ENCODE peak calls at places on chromosomes 13 and 19, in five cellular contexts. S is H1, L is HepG2, C is NT2/D1, J is GM12878. X is an unnamed sample.

GRCh38 chr19:33621811-33622504 is at the start of gene CHST8:
- DNase-seq in C (peak), S (no peak), J (no peak), L (no peak), X (peak)

GRCh38 chr13:113077566-113077952 is 28.0 kb upstream of the F7 start:
- DNase-seq in S (no peak), J (no peak), L (no peak), C (no peak), X (no peak)

GRCh38 chr19:28908941-28909340 is 304.0 kb downstream of the UQCRFS1 start:
- DNase-seq in S (no peak), J (no peak), C (no peak), L (no peak), X (no peak)

GRCh38 chr19:54138777-54139256 is 1.3 kb downstream of the CNOT3 start:
- DNase-seq in J (no peak), C (no peak), S (no peak), L (no peak), X (no peak)

GRCh38 chr13:76822691-76823267 is 63.4 kb downstream of the KCTD12 start:
- DNase-seq in J (no peak), C (no peak), S (no peak), L (no peak), X (no peak)

GRCh38 chr19:46599716-46600392 is 1.3 kb upstream of the CALM3 start:
- DNase-seq in S (no peak), L (no peak), C (no peak), J (no peak), X (no peak)

GRCh38 chr13:93603043-93603442 is 376.4 kb downstream of the GPC6 start:
- DNase-seq in J (no peak), C (no peak), L (no peak), S (peak), X (no peak)

GRCh38 chr19:4069331-4069959 is 2.7 kb upstream of the ZBTB7A start:
- DNase-seq in L (no peak), C (no peak), S (no peak), J (no peak), X (no peak)

GRCh38 chr13:111913790-111914189 is 153.2 kb upstream of the SOX1 start:
- DNase-seq in J (no peak), L (no peak), C (no peak), S (no peak), X (no peak)

GRCh38 chr19:41771410-41771809 is 16.1 kb downstream of the CEACAM6 start:
- DNase-seq in J (no peak), C (no peak), S (no peak), L (no peak), X (no peak)

GRCh38 chr19:54451331-54451871 is 2.4 kb downstream of the LENG8 start:
- DNase-seq in S (no peak), C (no peak), J (no peak), L (no peak), X (no peak)

GRCh38 chr19:3458229-3458555 is 22.1 kb downstream of the SMIM24 start:
- DNase-seq in S (no peak), J (no peak), C (no peak), L (no peak), X (peak)

GRCh38 chr19:35114656-35115537 is 726 bp upstream of the FXYD3 start:
- DNase-seq in L (peak), S (peak), C (peak), J (no peak), X (peak)

GRCh38 chr19:3983542-3983914 is 1.7 kb downstream of the EEF2 start:
- DNase-seq in S (no peak), C (no peak), L (no peak), J (no peak), X (no peak)

GRCh38 chr13:105928048-105928447 is 607.4 kb downstream of the EFNB2 start:
- DNase-seq in C (no peak), L (no peak), S (no peak), J (no peak), X (no peak)

GRCh38 chr19:51337861-51338562 is 3.9 kb downstream of the VSIG10L start:
- DNase-seq in C (no peak), L (no peak), S (no peak), J (no peak), X (no peak)

GRCh38 chr19:511101-511841 is 4.0 kb downstream of the TPGS1 start:
- DNase-seq in C (no peak), S (no peak), L (no peak), J (no peak), X (no peak)

GRCh38 chr19:29887498-29887897 is 54.5 kb upstream of the URI1 start:
- DNase-seq in C (no peak), J (no peak), L (no peak), S (no peak), X (no peak)

GRCh38 chr19:40754611-40755247 is 3.7 kb downstream of the SNRPA start:
- DNase-seq in J (no peak), C (no peak), L (peak), S (no peak), X (no peak)

GRCh38 chr13:31105020-31105800 is 56.5 kb downstream of the HSPH1 start:
- DNase-seq in C (no peak), J (no peak), L (no peak), S (no peak), X (no peak)

GRCh38 chr19:13149628-13150186 is 468 bp downstream of the STX10 start:
- DNase-seq in C (no peak), S (no peak), J (no peak), L (peak), X (no peak)

GRCh38 chr19:36668646-36669045 is 2.0 kb upstream of the ZNF461 start:
- DNase-seq in C (no peak), L (no peak), J (no peak), S (no peak), X (no peak)

GRCh38 chr13:44471686-44472085 is 98.1 kb downstream of the SERP2 start:
- DNase-seq in S (no peak), J (no peak), L (no peak), C (no peak), X (no peak)

GRCh38 chr19:46815833-46816627 is 27.6 kb upstream of the SLC1A5 start:
- DNase-seq in L (peak), C (no peak), J (no peak), S (no peak), X (no peak)

GRCh38 chr19:12035220-12036172 is at the start of gene ZNF433:
- DNase-seq in J (no peak), C (peak), L (peak), S (peak), X (peak)

GRCh38 chr19:40650749-40651305 is 39.6 kb downstream of the NUMBL start:
- DNase-seq in C (no peak), S (no peak), J (no peak), L (no peak), X (no peak)

GRCh38 chr19:38197937-38198704 is 25.9 kb downstream of the DPF1 start:
- DNase-seq in S (no peak), J (no peak), C (no peak), L (no peak), X (no peak)

DNA sequence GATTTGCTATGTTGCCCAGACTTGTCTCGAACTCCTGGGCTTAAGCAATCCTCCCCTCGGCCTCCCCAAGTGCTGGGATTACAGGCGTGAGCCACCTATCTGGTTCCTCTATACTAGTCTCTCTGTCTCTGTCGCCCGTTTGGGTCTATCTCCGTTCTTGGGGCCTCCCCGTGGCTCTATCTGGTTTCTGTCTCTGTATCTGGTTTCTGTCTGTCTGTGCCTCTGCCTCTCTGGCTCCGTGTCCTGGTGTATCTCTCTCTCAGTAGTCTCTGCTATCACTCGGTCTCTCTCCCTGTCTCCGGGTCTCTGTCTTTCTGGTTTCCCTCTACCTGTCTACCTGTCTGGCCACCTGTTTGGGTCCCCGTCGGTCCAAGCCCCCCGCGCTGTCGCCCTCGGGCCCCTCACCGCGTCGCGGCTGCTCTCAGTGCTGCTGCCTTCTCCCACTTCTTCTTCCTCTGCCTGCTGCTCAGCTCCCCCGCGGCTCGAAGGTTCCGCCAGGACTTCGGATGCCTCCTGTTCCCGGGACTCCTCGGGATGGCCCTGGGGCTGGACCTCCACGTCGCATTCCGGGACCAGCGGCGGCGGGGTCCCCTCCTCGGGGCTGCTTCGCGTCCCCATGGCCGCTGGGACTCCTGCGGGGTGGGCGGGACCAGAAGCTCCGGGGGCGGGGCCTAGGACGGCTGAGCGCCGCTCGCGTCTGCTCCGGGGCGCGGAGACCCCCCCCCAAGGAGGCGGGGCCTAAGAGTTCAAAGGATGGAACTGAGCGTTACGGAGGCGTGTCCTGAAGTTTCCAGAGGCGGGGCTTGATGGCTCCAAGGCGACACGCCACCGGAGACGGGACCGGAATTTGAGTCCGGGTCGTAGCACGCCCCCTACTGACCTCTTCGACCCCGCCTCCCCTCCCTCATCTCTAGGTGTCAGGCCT is 783 bp downstream of the PHLDB3 start:
- DNase-seq in L (peak), C (peak), J (peak), S (peak), X (peak)
- TF ChIP-seq SUZ12 in L (no peak), C (no peak), J (no peak), S (no peak), X (no peak)

GRCh38 chr19:10020851-10021250 is 7.6 kb downstream of the RDH8 start:
- DNase-seq in C (no peak), L (no peak), J (no peak), S (no peak), X (no peak)

GRCh38 chr19:10018786-10019185 is 5.5 kb downstream of the RDH8 start:
- DNase-seq in C (no peak), L (no peak), J (no peak), S (no peak), X (no peak)

GRCh38 chr19:10019246-10019645 is 6.0 kb downstream of the RDH8 start:
- DNase-seq in J (no peak), C (no peak), S (no peak), L (no peak), X (no peak)

GRCh38 chr19:10021446-10021845 is 8.2 kb downstream of the RDH8 start:
- DNase-seq in J (no peak), S (no peak), L (no peak), C (no peak), X (no peak)

GRCh38 chr19:10021863-10022262 is 8.6 kb downstream of the RDH8 start:
- DNase-seq in C (no peak), S (no peak), J (no peak), L (no peak), X (no peak)
- TF ChIP-seq SUZ12 in C (no peak), S (no peak), J (no peak), L (no peak), X (no peak)

DNA sequence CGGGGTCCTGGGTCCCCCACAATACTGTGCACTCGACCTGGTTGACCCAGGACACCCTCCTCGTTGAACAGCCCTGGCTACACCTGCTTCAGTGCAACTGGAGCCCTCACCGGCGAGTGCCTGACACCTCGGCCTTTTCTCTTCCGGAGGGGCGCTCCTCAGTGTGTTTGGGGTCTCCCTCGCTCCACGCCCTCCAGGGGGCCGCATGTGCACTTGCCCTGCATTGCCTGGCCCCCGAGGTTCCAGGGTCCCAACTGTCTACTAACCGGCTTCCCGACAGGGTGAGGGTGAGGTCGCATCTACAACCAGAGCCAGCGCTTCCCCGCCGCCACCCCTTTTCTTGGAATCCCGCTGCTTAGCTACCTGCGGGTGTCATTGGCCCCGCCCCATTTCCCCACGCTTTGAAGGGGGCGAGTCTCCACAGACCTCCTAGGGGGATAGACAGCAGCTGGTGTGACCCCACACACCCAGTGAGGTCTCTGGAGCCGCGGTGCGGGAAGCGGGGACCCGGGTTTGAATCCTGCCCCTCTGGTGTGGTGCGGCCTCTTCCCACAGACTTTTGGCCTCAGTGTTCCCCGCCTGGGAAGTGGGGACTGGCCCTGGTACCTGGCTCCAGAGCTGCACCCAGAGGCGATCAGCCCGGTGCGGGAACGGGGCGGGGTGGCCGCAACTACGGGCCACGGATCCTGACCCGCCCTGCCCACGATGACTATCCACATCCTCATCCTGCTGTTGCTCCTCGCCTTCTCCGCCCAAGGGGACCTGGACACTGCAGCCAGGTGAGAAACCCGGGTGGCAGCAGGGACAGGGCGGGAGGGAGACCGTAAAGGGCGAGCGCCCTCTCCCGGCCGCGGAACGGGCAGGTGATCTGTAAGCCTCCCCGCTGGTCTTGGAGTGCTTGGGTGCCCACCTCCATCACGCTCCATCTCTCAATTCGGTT is at the start of gene ADM5:
- DNase-seq in S (no peak), C (no peak), L (no peak), J (no peak), X (no peak)
- TF ChIP-seq SUZ12 in S (no peak), C (no peak), L (no peak), J (no peak), X (no peak)

GRCh38 chr13:38264363-38265134 is 85.1 kb upstream of the UFM1 start:
- DNase-seq in C (no peak), S (no peak), J (no peak), L (no peak), X (no peak)
- TF ChIP-seq SUZ12 in C (no peak), S (no peak), J (no peak), L (no peak), X (no peak)

GRCh38 chr19:53037101-53038097 is 7.1 kb upstream of the ERVV-2 start:
- DNase-seq in C (peak), L (no peak), S (no peak), J (no peak), X (no peak)
- TF ChIP-seq SUZ12 in C (no peak), L (no peak), S (no peak), J (no peak), X (no peak)

X was measured in HEK293T.